ENCODE peak calls at places on chromosomes 4 and X, in eight cellular contexts. R is naive thymus-derived CD4-positive, alpha-beta T cell; H is M059J; E is nephron progenitor cell; M is Ammon's horn; N is GM13977; G is ACHN; C is NCI-H1694. I is an unnamed sample.

GRCh38 chrX:73867144-73867543 is 304.1 kb downstream of the CHIC1 start:
- DNase-seq in R (no peak), M (no peak), G (no peak), H (no peak), N (no peak), E (no peak), C (no peak), I (no peak)

GRCh38 chrX:139538907-139539593 is 8.5 kb downstream of the F9 start:
- DNase-seq in C (no peak), M (no peak), R (no peak), N (no peak), E (no peak), G (no peak), H (no peak), I (no peak)

GRCh38 chrX:24899391-24899790 is 116.4 kb downstream of the ARX start:
- DNase-seq in C (no peak), H (no peak), E (no peak), M (no peak), R (no peak), N (no peak), G (no peak), I (no peak)

GRCh38 chr4:41339812-41340809 is 83.4 kb downstream of the UCHL1 start:
- DNase-seq in C (peak; percentile 44), E (peak; percentile 23), G (peak; percentile 32), H (peak; percentile 92), M (peak; percentile 94), N (no peak), R (no peak), I (peak; percentile 53)

GRCh38 chr4:40500781-40501180 is 128.9 kb downstream of the RBM47 start:
- DNase-seq in E (no peak), R (no peak), N (no peak), C (no peak), M (no peak), G (no peak), H (no peak), I (no peak)

GRCh38 chr4:123564758-123565346 is 168.3 kb downstream of the SPRY1 start:
- DNase-seq in R (peak; percentile 55), E (peak; percentile 16), H (peak; percentile 65), G (peak; percentile 77), M (peak; percentile 73), N (peak; percentile 79), C (peak; percentile 19), I (no peak)

GRCh38 chr4:176753049-176753448 is 39.7 kb downstream of the VEGFC start:
- DNase-seq in N (no peak), G (peak; percentile 53), M (no peak), C (no peak), E (no peak), H (peak; percentile 68), R (no peak), I (peak; percentile 27)

GRCh38 chr4:107153228-107153627 is 117.1 kb upstream of the DKK2 start:
- DNase-seq in E (peak; percentile 7), H (peak; percentile 9), R (no peak), C (no peak), N (no peak), G (no peak), M (no peak), I (no peak)

GRCh38 chr4:14867847-14868246 is 134.4 kb upstream of the CPEB2 start:
- DNase-seq in H (no peak), E (peak; percentile 26), C (no peak), R (no peak), N (no peak), G (no peak), M (no peak), I (peak; percentile 74)

GRCh38 chr4:141427726-141428296 is 207.1 kb downstream of the ZNF330 start:
- DNase-seq in N (no peak), E (no peak), G (no peak), H (peak; percentile 4), R (no peak), C (no peak), M (no peak), I (no peak)

GRCh38 chrX:104284407-104285000 is 29.8 kb upstream of the ESX1 start:
- DNase-seq in C (no peak), H (peak; percentile 30), R (no peak), N (no peak), M (no peak), G (no peak), E (peak; percentile 6), I (no peak)

GRCh38 chr4:40210776-40211175 is 13.9 kb downstream of the RHOH start:
- DNase-seq in G (no peak), H (no peak), C (no peak), M (no peak), E (no peak), N (no peak), R (no peak), I (no peak)

I was measured in retina.